ENCODE peak calls at places on chromosome 9, in eight cellular contexts. G, U, W, F, K, L, B and N are unnamed samples.

GRCh38 chr9:116855881-116856662 is 169.0 kb downstream of the TRIM32 start:
- DNase-seq in B (no peak), W (no peak), G (no peak), K (no peak), L (no peak), F (peak; percentile 30), U (no peak), N (no peak)

GRCh38 chr9:92165472-92165871 is 50.3 kb upstream of the SPTLC1 start:
- DNase-seq in B (no peak), G (no peak), K (no peak), U (no peak), L (no peak), W (no peak), F (no peak), N (no peak)

GRCh38 chr9:106619211-106619610 is 243.8 kb upstream of the ZNF462 start:
- DNase-seq in W (no peak), G (no peak), B (no peak), K (no peak), U (peak; percentile 78), F (no peak), L (no peak), N (no peak)

GRCh38 chr9:34547960-34548603 is 25.3 kb upstream of the ENHO start:
- DNase-seq in U (peak; percentile 55), W (peak; percentile 95), B (peak; percentile 60), G (peak; percentile 80), L (peak; percentile 81), F (peak; percentile 88), K (peak; percentile 94), N (peak; percentile 73)

GRCh38 chr9:27496134-27496504 is 28.0 kb upstream of the IFNK start:
- DNase-seq in U (no peak), B (no peak), F (peak; percentile 21), G (no peak), K (no peak), W (no peak), L (peak; percentile 10), N (no peak)

GRCh38 chr9:95297316-95297715 is 20.2 kb downstream of the FANCC start:
- DNase-seq in G (no peak), L (no peak), K (no peak), U (no peak), B (no peak), W (no peak), F (no peak), N (no peak)

GRCh38 chr9:133979124-133979920 is 12.8 kb downstream of the VAV2 start:
- DNase-seq in F (peak; percentile 64), L (no peak), B (no peak), K (no peak), G (peak; percentile 51), W (peak; percentile 82), U (peak; percentile 45), N (peak; percentile 96)

GRCh38 chr9:125760537-125760936 is 13.4 kb downstream of the PBX3 start:
- DNase-seq in L (no peak), U (no peak), G (no peak), K (no peak), W (no peak), F (no peak), B (no peak), N (no peak)

GRCh38 chr9:113409481-113409880 is 994 bp downstream of the POLE3 start:
- DNase-seq in K (no peak), B (no peak), U (no peak), L (no peak), G (no peak), F (no peak), W (no peak), N (peak; percentile 11)

GRCh38 chr9:83406901-83407300 is 131.3 kb downstream of the FRMD3 start:
- DNase-seq in K (no peak), G (no peak), B (no peak), L (no peak), U (no peak), W (no peak), F (no peak), N (no peak)

GRCh38 chr9:72864327-72864726 is 88.5 kb downstream of the ALDH1A1 start:
- DNase-seq in W (no peak), G (no peak), B (no peak), K (no peak), U (no peak), F (no peak), L (no peak), N (no peak)

GRCh38 chr9:4423207-4423610 is 67.1 kb upstream of the SLC1A1 start:
- DNase-seq in U (no peak), G (no peak), B (no peak), F (no peak), W (peak; percentile 22), K (peak; percentile 71), L (peak; percentile 29), N (no peak)

GRCh38 chr9:79583957-79584654 is 12.3 kb downstream of the TLE4 start:
- DNase-seq in W (no peak), G (peak; percentile 40), L (no peak), K (peak; percentile 85), F (no peak), U (no peak), B (no peak), N (no peak)

GRCh38 chr9:94999832-95000231 is 273.3 kb downstream of the AOPEP start:
- DNase-seq in K (no peak), W (no peak), G (no peak), U (no peak), L (no peak), F (no peak), B (no peak), N (no peak)

GRCh38 chr9:127955294-127956015 is 17.8 kb upstream of the DPM2 start:
- DNase-seq in G (peak; percentile 80), K (peak; percentile 94), B (no peak), F (peak; percentile 90), L (peak; percentile 45), U (no peak), W (peak; percentile 96), N (peak; percentile 47)

GRCh38 chr9:23769307-23769935 is 56.6 kb downstream of the ELAVL2 start:
- DNase-seq in G (no peak), U (no peak), F (no peak), L (no peak), K (no peak), B (no peak), W (no peak), N (peak; percentile 94)

GRCh38 chr9:114803886-114804285 is 2.0 kb downstream of the TNFSF15 start:
- DNase-seq in G (no peak), K (no peak), B (no peak), L (no peak), W (no peak), F (no peak), U (peak; percentile 63), N (no peak)

GRCh38 chr9:122040573-122041242 is 52.4 kb downstream of the TTLL11 start:
- DNase-seq in L (no peak), U (no peak), G (no peak), F (no peak), B (no peak), W (no peak), K (no peak), N (no peak)

GRCh38 chr9:847505-847904 is 6.0 kb downstream of the DMRT1 start:
- DNase-seq in U (no peak), W (no peak), K (no peak), L (no peak), G (no peak), B (no peak), F (no peak), N (no peak)

GRCh38 chr9:137989999-137990715 is 112.6 kb downstream of the CACNA1B start:
- DNase-seq in F (no peak), U (no peak), W (no peak), B (no peak), G (no peak), L (no peak), K (peak; percentile 45), N (no peak)

GRCh38 chr9:101062686-101063085 is 34.2 kb downstream of the PLPPR1 start:
- DNase-seq in W (no peak), K (no peak), G (no peak), F (no peak), L (no peak), U (no peak), B (no peak), N (no peak)

GRCh38 chr9:21559402-21560280 is 77.5 kb upstream of the IFNE start:
- DNase-seq in W (peak; percentile 92), F (peak; percentile 90), G (peak; percentile 34), K (peak; percentile 90), U (peak; percentile 66), B (peak; percentile 48), L (peak; percentile 84), N (peak; percentile 13)

GRCh38 chr9:80378669-80379293 is 807.0 kb downstream of the TLE4 start:
- DNase-seq in F (no peak), G (no peak), U (no peak), W (no peak), L (no peak), K (no peak), B (no peak), N (no peak)

GRCh38 chr9:18606281-18606680 is 132.3 kb downstream of the ADAMTSL1 start:
- DNase-seq in U (peak; percentile 36), K (no peak), F (peak; percentile 14), B (no peak), W (no peak), G (no peak), L (no peak), N (no peak)

GRCh38 chr9:100641166-100641565 is 63.3 kb downstream of the CAVIN4 start:
- DNase-seq in F (no peak), U (no peak), K (no peak), G (no peak), W (no peak), B (no peak), L (no peak), N (no peak)

GRCh38 chr9:133993635-133994253 is 1.6 kb upstream of the VAV2 start:
- DNase-seq in W (no peak), L (no peak), G (no peak), F (no peak), K (no peak), B (no peak), U (no peak), N (no peak)

GRCh38 chr9:35395076-35395675 is 94.7 kb upstream of the RUSC2 start:
- DNase-seq in G (no peak), U (no peak), L (no peak), F (no peak), B (no peak), W (no peak), K (no peak), N (no peak)

GRCh38 chr9:106878943-106879916 is 16.3 kb downstream of the ZNF462 start:
- DNase-seq in L (no peak), K (no peak), W (no peak), G (peak; percentile 74), U (peak; percentile 98), F (no peak), B (peak; percentile 52), N (no peak)

GRCh38 chr9:89065921-89066320 is 74.7 kb downstream of the S1PR3 start:
- DNase-seq in W (no peak), L (no peak), G (no peak), F (no peak), K (no peak), B (no peak), U (no peak), N (no peak)

GRCh38 chr9:33858346-33858869 is 41.4 kb downstream of the UBE2R2 start:
- DNase-seq in K (no peak), W (no peak), G (no peak), L (no peak), F (no peak), B (no peak), U (peak; percentile 20), N (no peak)

GRCh38 chr9:121173501-121173900 is 28.2 kb downstream of the RAB14 start:
- DNase-seq in G (no peak), U (no peak), F (no peak), B (no peak), L (no peak), W (no peak), K (no peak), N (no peak)

GRCh38 chr9:136995772-136996308 is 528 bp downstream of the CLIC3 start:
- DNase-seq in W (no peak), F (no peak), G (no peak), L (no peak), U (peak; percentile 39), B (no peak), K (no peak), N (no peak)